ENCODE peak calls at places on chromosomes 5 and 9, in five cellular contexts. A, W, B, G and F are unnamed samples.

GRCh38 chr9:69621735-69622460 is 50.3 kb downstream of the APBA1 start:
- DNase-seq in A (no peak), W (no peak), B (no peak), G (no peak), F (no peak)

GRCh38 chr9:103243553-103243952 is 248.4 kb downstream of the CYLC2 start:
- DNase-seq in A (no peak), W (no peak), B (no peak), G (no peak), F (no peak)

GRCh38 chr5:160353379-160353778 is 17.0 kb downstream of the C1QTNF2 start:
- DNase-seq in A (no peak), W (no peak), B (no peak), G (no peak), F (no peak)

GRCh38 chr9:29213374-29214161 is 1640.3 kb upstream of the C9orf72 start:
- DNase-seq in A (no peak), W (no peak), B (no peak), G (no peak), F (no peak)

GRCh38 chr9:134406366-134407122 is 80.3 kb downstream of the RXRA start:
- DNase-seq in A (no peak), W (no peak), B (no peak), G (no peak), F (no peak)

GRCh38 chr9:134571946-134572914 is 69.4 kb upstream of the COL5A1 start:
- DNase-seq in A (no peak), W (no peak), B (no peak), G (peak), F (no peak)

GRCh38 chr5:170533383-170533782 is 29.6 kb downstream of the KCNIP1 start:
- DNase-seq in A (no peak), W (no peak), B (no peak), G (no peak), F (no peak)

GRCh38 chr5:133873454-133873853 is 95.0 kb downstream of the C5orf15 start:
- DNase-seq in A (no peak), W (peak), B (no peak), G (no peak), F (no peak)

GRCh38 chr9:133638711-133639110 is 2.5 kb downstream of the DBH start:
- DNase-seq in A (no peak), W (no peak), B (no peak), G (no peak), F (no peak)

GRCh38 chr5:16934123-16934522 is 2.0 kb downstream of the MYO10 start:
- DNase-seq in A (no peak), W (peak), B (peak), G (peak), F (no peak)

GRCh38 chr5:143061161-143061945 is 291.2 kb downstream of the ARHGAP26 start:
- DNase-seq in A (no peak), W (peak), B (no peak), G (no peak), F (no peak)

GRCh38 chr9:109192732-109193361 is 25.8 kb upstream of the FRRS1L start:
- DNase-seq in A (no peak), W (peak), B (no peak), G (peak), F (no peak)

GRCh38 chr5:60960591-60960990 is 15.6 kb downstream of the NDUFAF2 start:
- DNase-seq in A (no peak), W (peak), B (no peak), G (peak), F (no peak)

GRCh38 chr5:72695659-72696058 is 120.8 kb upstream of the TNPO1 start:
- DNase-seq in A (no peak), W (no peak), B (no peak), G (no peak), F (no peak)

GRCh38 chr5:39073759-39074008 is 515 bp downstream of the RICTOR start:
- DNase-seq in A (no peak), W (no peak), B (no peak), G (no peak), F (no peak)

GRCh38 chr5:65506961-65507360 is 25.2 kb upstream of the ADAMTS6 start:
- DNase-seq in A (no peak), W (peak), B (no peak), G (no peak), F (no peak)

GRCh38 chr9:105457560-105458294 is 9.9 kb downstream of the FSD1L start:
- DNase-seq in A (no peak), W (no peak), B (no peak), G (no peak), F (no peak)

GRCh38 chr5:1503301-1504243 is 20.2 kb downstream of the LPCAT1 start:
- DNase-seq in A (no peak), W (no peak), B (no peak), G (peak), F (no peak)

GRCh38 chr9:129720181-129720864 is 32.5 kb downstream of the PTGES start:
- DNase-seq in A (no peak), W (no peak), B (no peak), G (no peak), F (no peak)

GRCh38 chr5:157915638-157916037 is 56.7 kb upstream of the CLINT1 start:
- DNase-seq in A (no peak), W (peak), B (no peak), G (no peak), F (no peak)

GRCh38 chr9:5630038-5630507 is 1.2 kb downstream of the RIC1 start:
- DNase-seq in A (no peak), W (peak), B (no peak), G (peak), F (no peak)

GRCh38 chr5:73278693-73279092 is 105.7 kb downstream of the TMEM174 start:
- DNase-seq in A (no peak), W (no peak), B (no peak), G (no peak), F (no peak)

GRCh38 chr5:15570491-15570890 is 70.5 kb downstream of the FBXL7 start:
- DNase-seq in A (no peak), W (no peak), B (no peak), G (no peak), F (no peak)

GRCh38 chr9:90053027-90053426 is 448.2 kb downstream of the GADD45G start:
- DNase-seq in A (no peak), W (no peak), B (no peak), G (peak), F (no peak)

GRCh38 chr9:137582286-137582860 is 3.6 kb upstream of the DPH7 start:
- DNase-seq in A (no peak), W (no peak), B (no peak), G (peak), F (no peak)

GRCh38 chr9:95876595-95876994 is 1.1 kb downstream of the ERCC6L2 start:
- DNase-seq in A (no peak), W (no peak), B (no peak), G (peak), F (no peak)

GRCh38 chr9:121651295-121652036 is at the start of gene DAB2IP:
- DNase-seq in A (no peak), W (no peak), B (no peak), G (peak), F (no peak)